ENCODE peak calls at places on chromosomes 12 and 14, in four cellular contexts. B is pancreas, P is transverse colon, F is body of pancreas. Y is an unnamed sample.

GRCh38 chr12:126747530-126748149 is 1519.3 kb upstream of the TMEM132C start:
- DNase-seq in B (peak; percentile 55), P (peak; percentile 39), F (peak; percentile 47), Y (peak; percentile 49)

GRCh38 chr12:1884651-1885050 is 33.8 kb downstream of the CACNA2D4 start:
- DNase-seq in B (no peak), P (no peak), F (no peak), Y (no peak)

GRCh38 chr12:127657036-127657435 is 609.9 kb upstream of the TMEM132C start:
- DNase-seq in B (no peak), P (no peak), F (no peak), Y (no peak)

GRCh38 chr12:99043319-99043914 is 398.3 kb downstream of the APAF1 start:
- DNase-seq in B (peak; percentile 74), P (peak; percentile 37), F (peak; percentile 70), Y (peak; percentile 69)

GRCh38 chr14:52641745-52642144 is 53.6 kb downstream of the ERO1A start:
- DNase-seq in B (no peak), P (no peak), F (no peak), Y (no peak)

GRCh38 chr12:6821674-6822433 is at the start of gene GPR162:
- DNase-seq in B (no peak), P (peak; percentile 48), F (peak; percentile 57), Y (peak; percentile 68)

GRCh38 chr12:117901631-117902030 is 67.2 kb downstream of the KSR2 start:
- DNase-seq in B (no peak), P (no peak), F (no peak), Y (no peak)

GRCh38 chr12:123660328-123660727 is 10.6 kb upstream of the TCTN2 start:
- DNase-seq in B (no peak), P (no peak), F (no peak), Y (no peak)

GRCh38 chr14:75226755-75227544 is 50.5 kb upstream of the TMED10 start:
- DNase-seq in B (no peak), P (peak; percentile 59), F (no peak), Y (no peak)

GRCh38 chr14:103629503-103630121 is 601 bp downstream of the KLC1 start:
- DNase-seq in B (peak; percentile 41), P (peak; percentile 58), F (peak; percentile 45), Y (peak; percentile 47)

GRCh38 chr12:80551897-80552296 is 107.9 kb downstream of the PTPRQ start:
- DNase-seq in B (no peak), P (no peak), F (no peak), Y (no peak)

GRCh38 chr12:42945927-42946326 is 356.4 kb upstream of the PRICKLE1 start:
- DNase-seq in B (no peak), P (no peak), F (no peak), Y (no peak)

GRCh38 chr12:86154620-86155019 is 101.6 kb downstream of the MGAT4C start:
- DNase-seq in B (no peak), P (no peak), F (no peak), Y (no peak)

GRCh38 chr12:117010693-117011451 is 88.3 kb downstream of the TESC start:
- DNase-seq in B (no peak), P (no peak), F (no peak), Y (no peak)

GRCh38 chr12:57430117-57430930 is 519 bp downstream of the R3HDM2 start:
- DNase-seq in B (no peak), P (no peak), F (no peak), Y (peak; percentile 36)

GRCh38 chr12:6229823-6230222 is 29.6 kb downstream of the CD9 start:
- DNase-seq in B (no peak), P (peak; percentile 68), F (peak; percentile 44), Y (no peak)

GRCh38 chr14:104105822-104106470 is 20.4 kb downstream of the ASPG start:
- DNase-seq in B (no peak), P (peak; percentile 64), F (peak; percentile 10), Y (no peak)

GRCh38 chr12:57086951-57087688 is 1.8 kb upstream of the NAB2 start:
- DNase-seq in B (peak; percentile 81), P (peak; percentile 89), F (peak; percentile 78), Y (no peak)

DNA sequence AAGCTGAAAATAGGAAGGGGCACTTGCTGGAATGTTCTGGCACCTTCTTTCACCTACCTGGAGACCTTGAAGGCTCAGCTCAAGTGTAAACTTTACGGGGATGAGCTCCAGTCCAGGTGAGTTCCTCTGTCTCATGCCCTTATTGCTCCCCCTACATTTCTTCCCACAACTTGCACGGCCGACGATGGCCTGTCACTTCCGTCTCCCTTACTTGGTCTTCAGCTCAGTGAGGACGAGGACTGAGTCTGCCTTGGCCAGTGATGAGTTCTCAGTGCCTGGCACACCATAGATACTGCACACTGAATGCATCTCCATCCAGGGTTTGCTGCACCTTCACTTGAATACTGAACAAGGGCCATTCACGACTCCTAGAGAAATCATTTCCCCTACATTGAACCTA is 21.4 kb downstream of the ADGRD1 start:
- DNase-seq in B (no peak), P (no peak), F (no peak), Y (no peak)
- TF ChIP-seq CTCF in B (no peak), P (no peak), F (no peak), Y (no peak)

GRCh38 chr12:71124833-71125460 is 32.9 kb downstream of the TSPAN8 start:
- DNase-seq in B (no peak), P (no peak), F (no peak), Y (no peak)
- TF ChIP-seq CTCF in B (no peak), P (no peak), F (peak; percentile 22), Y (no peak)

GRCh38 chr14:105945891-105946290 is 419.5 kb downstream of the TMEM121 start:
- DNase-seq in B (peak; percentile 89), P (no peak), F (peak; percentile 88), Y (no peak)
- TF ChIP-seq CTCF in B (no peak), P (no peak), F (peak; percentile 51), Y (no peak)

GRCh38 chr12:27123642-27124041 is 41.3 kb upstream of the C12orf71 start:
- DNase-seq in B (no peak), P (no peak), F (no peak), Y (no peak)
- TF ChIP-seq CTCF in B (no peak), P (peak; percentile 18), F (peak; percentile 24), Y (peak; percentile 56)

DNA sequence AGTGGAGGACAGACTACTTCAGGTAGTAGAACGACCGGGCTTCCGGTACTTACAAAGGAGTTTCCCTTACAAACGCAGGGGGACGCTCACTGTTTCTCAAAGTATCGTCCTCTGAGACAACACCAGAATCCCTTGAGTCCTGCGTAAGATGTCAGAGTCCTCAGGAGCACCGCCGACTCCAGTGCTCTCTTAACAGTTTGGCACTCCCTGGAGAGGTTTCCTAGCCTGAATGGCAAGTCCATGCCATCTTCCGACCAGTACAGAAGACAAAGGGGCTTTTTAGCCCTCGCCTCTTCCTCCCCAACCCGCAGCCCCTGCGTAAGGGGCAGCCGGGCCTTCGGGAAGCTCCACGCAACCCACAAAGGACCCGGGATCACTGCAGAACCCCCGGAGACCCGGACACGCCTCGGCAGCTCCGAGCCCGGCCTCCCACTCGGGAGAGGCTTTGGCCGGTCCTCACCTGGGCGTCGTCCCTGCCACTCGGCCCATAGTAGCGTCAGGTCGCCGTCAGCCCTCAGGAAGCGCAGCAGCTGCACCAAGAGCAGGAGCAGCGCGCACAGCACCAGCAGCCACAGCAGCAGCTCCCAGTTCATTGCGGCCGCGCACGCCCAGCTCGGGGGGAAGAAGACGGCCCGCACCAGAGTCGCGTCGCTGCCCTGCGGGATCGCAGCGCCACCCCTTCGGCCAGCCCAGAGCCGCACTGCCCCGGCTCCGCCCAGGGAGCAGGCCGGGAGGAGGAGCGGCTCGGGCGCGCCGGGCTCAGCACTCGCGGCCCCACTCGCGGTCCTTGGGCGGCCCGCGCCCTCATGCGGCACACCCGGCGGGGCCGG is at the start of gene DHRS7:
- DNase-seq in B (peak; percentile 81), P (peak; percentile 86), F (peak; percentile 81), Y (peak; percentile 71)
- TF ChIP-seq CTCF in B (peak; percentile 27), P (peak; percentile 49), F (peak; percentile 61), Y (peak; percentile 56)

GRCh38 chr12:112539221-112539620 is 120.5 kb downstream of the PTPN11 start:
- DNase-seq in B (no peak), P (no peak), F (no peak), Y (no peak)
- TF ChIP-seq CTCF in B (no peak), P (no peak), F (no peak), Y (peak; percentile 32)

GRCh38 chr12:78584695-78585094 is 279.9 kb upstream of the SYT1 start:
- DNase-seq in B (no peak), P (no peak), F (no peak), Y (no peak)
- TF ChIP-seq CTCF in B (no peak), P (no peak), F (no peak), Y (peak; percentile 48)

Y was measured in neural crest cell.